ENCODE peak calls at places on chromosomes 6 and 20, in nine cellular contexts. G is anterior cingulate cortex; U is right atrium auricular region; L is stimulated activated CD4-positive, alpha-beta T cell treated with anti-CD3 and anti-CD28 coated beads, Interleukin-12 subunit alpha, Interleukin-12 subunit beta, amount 100 ng/mL, for 48 hours; Z is RKO; W is astrocyte; H is H4; V is activated naive CD8-positive, alpha-beta T cell treated with anti-CD3 and anti-CD28 coated beads, Interleukin-2, amount 10 ng/mL, durations not matched to agents 7 days and 5 days; S is activated T-cell treated with anti-CD3 and anti-CD28 coated beads for 1 hour. P is an unnamed sample.

GRCh38 chr6:27837636-27838512 is 74.3 kb downstream of the OR2B2 start:
- DNase-seq in W (peak), H (peak), L (peak), S (peak), U (peak), V (peak), G (peak), Z (peak), P (peak)

GRCh38 chr6:14804001-14804401 is 441.9 kb upstream of the JARID2 start:
- DNase-seq in U (no peak), H (no peak), G (no peak), Z (no peak), S (no peak), V (no peak), L (no peak), W (no peak), P (no peak)

GRCh38 chr6:34359438-34360158 is 32.9 kb downstream of the NUDT3 start:
- DNase-seq in S (no peak), L (no peak), W (peak), H (peak), Z (no peak), U (no peak), V (no peak), G (no peak), P (no peak)

GRCh38 chr6:46129634-46130505 is at the start of gene ENPP4:
- DNase-seq in W (peak), V (peak), Z (peak), H (peak), G (peak), S (peak), L (peak), U (peak), P (peak)

GRCh38 chr6:90350689-90351554 is 54.3 kb upstream of the BACH2 start:
- DNase-seq in S (peak), W (no peak), H (no peak), G (no peak), L (peak), U (no peak), V (no peak), Z (no peak), P (peak)

GRCh38 chr6:52964318-52964717 is 30.8 kb downstream of the GSTA4 start:
- DNase-seq in W (no peak), G (no peak), U (no peak), L (no peak), Z (no peak), H (no peak), S (no peak), V (no peak), P (no peak)

GRCh38 chr6:3835055-3835731 is 14.0 kb upstream of the FAM50B start:
- DNase-seq in Z (no peak), L (no peak), U (peak), G (no peak), S (no peak), V (no peak), H (no peak), W (no peak), P (no peak)

GRCh38 chr20:56983813-56984212 is 282.6 kb downstream of the BMP7 start:
- DNase-seq in L (no peak), W (no peak), H (no peak), V (no peak), G (no peak), Z (no peak), U (no peak), S (no peak), P (no peak)

GRCh38 chr6:32796848-32797776 is 19.7 kb downstream of the HLA-DOB start:
- DNase-seq in U (peak), G (peak), S (peak), L (peak), H (peak), W (peak), Z (peak), V (peak), P (peak)

GRCh38 chr6:51962355-51962754 is 125.1 kb downstream of the PKHD1 start:
- DNase-seq in S (no peak), U (no peak), H (no peak), G (no peak), L (no peak), V (no peak), W (no peak), Z (no peak), P (no peak)

GRCh38 chr20:20450461-20451027 is 82.6 kb downstream of the INSM1 start:
- DNase-seq in H (no peak), W (peak), U (no peak), S (no peak), Z (no peak), V (no peak), L (no peak), G (peak), P (no peak)

GRCh38 chr20:7629880-7630279 is 310.4 kb downstream of the HAO1 start:
- DNase-seq in L (no peak), U (no peak), W (no peak), H (no peak), Z (no peak), S (no peak), V (no peak), G (no peak), P (no peak)

GRCh38 chr6:118856301-118856700 is 37.7 kb upstream of the ASF1A start:
- DNase-seq in L (no peak), Z (no peak), W (no peak), U (no peak), S (no peak), H (no peak), G (no peak), V (no peak), P (no peak)

GRCh38 chr6:3001773-3002293 is 2.1 kb downstream of the NQO2 start:
- DNase-seq in Z (peak), W (peak), G (no peak), V (no peak), S (no peak), U (no peak), H (peak), L (no peak), P (no peak)

GRCh38 chr6:101397199-101397598 is 3.7 kb downstream of the GRIK2 start:
- DNase-seq in H (no peak), W (peak), Z (peak), L (no peak), V (no peak), U (no peak), S (no peak), G (no peak), P (no peak)

GRCh38 chr6:100126682-100127484 is 132.9 kb upstream of the MCHR2 start:
- DNase-seq in L (no peak), Z (no peak), H (no peak), S (no peak), G (no peak), V (no peak), W (no peak), U (no peak), P (no peak)

GRCh38 chr20:45052698-45053440 is 48.1 kb downstream of the KCNS1 start:
- DNase-seq in U (no peak), W (peak), Z (no peak), L (no peak), S (no peak), V (no peak), G (no peak), H (peak), P (no peak)

GRCh38 chr20:60715172-60715571 is 536.9 kb upstream of the CDH4 start:
- DNase-seq in Z (no peak), U (no peak), L (no peak), H (no peak), G (no peak), V (no peak), W (no peak), S (no peak), P (no peak)

GRCh38 chr20:33733654-33734576 is 2.1 kb downstream of the ZNF341 start:
- DNase-seq in H (peak), U (peak), S (no peak), G (no peak), V (no peak), W (peak), Z (peak), L (no peak), P (peak)

GRCh38 chr20:31819083-31819784 is at the start of gene MYLK2:
- DNase-seq in G (no peak), V (no peak), Z (no peak), U (no peak), W (no peak), L (no peak), H (no peak), S (no peak), P (no peak)

GRCh38 chr6:138517635-138518034 is 18.3 kb upstream of the NHSL1 start:
- DNase-seq in L (peak), G (no peak), Z (peak), W (no peak), S (peak), U (no peak), H (peak), V (peak), P (peak)

GRCh38 chr20:63475209-63475608 is 2.8 kb upstream of the KCNQ2 start:
- DNase-seq in G (no peak), Z (no peak), W (peak), L (no peak), V (no peak), U (no peak), S (no peak), H (no peak), P (no peak)

GRCh38 chr6:25769983-25770382 is 15.4 kb downstream of the SLC17A4 start:
- DNase-seq in Z (no peak), S (no peak), W (peak), V (no peak), G (no peak), H (peak), L (no peak), U (no peak), P (no peak)

GRCh38 chr6:167990016-167990945 is 7.2 kb upstream of the KIF25 start:
- DNase-seq in W (no peak), S (no peak), G (no peak), U (no peak), V (no peak), H (no peak), L (no peak), Z (no peak), P (no peak)

GRCh38 chr6:21595265-21595950 is 1.9 kb downstream of the SOX4 start:
- DNase-seq in V (peak), W (no peak), G (no peak), Z (peak), U (no peak), L (no peak), H (no peak), S (peak), P (peak)

GRCh38 chr6:138105446-138105845 is 1.8 kb downstream of the PERP start:
- DNase-seq in V (no peak), S (no peak), H (peak), Z (no peak), U (no peak), L (no peak), W (no peak), G (no peak), P (no peak)

GRCh38 chr20:41029150-41029872 is 689 bp downstream of the TOP1 start:
- DNase-seq in V (peak), W (no peak), H (no peak), U (no peak), G (no peak), L (no peak), Z (peak), S (peak), P (peak)